ENCODE peak calls at places on chromosomes 7 and 10, in six cellular contexts. One of them, this sample, is unnamed.

GRCh38 chr10:70694410-70695179 is 22.3 kb downstream of the ADAMTS14 start:
- DNase-seq in neural crest cell: no peak
- DNase-seq in right lobe of liver: no peak
- DNase-seq in AG10803: peak; percentile 94
- DNase-seq in AG20443: peak; percentile 35
- DNase-seq in cardiac muscle cell: peak; percentile 88
- DNase-seq in this sample: no peak

GRCh38 chr7:147400221-147400689 is 1190.3 kb upstream of the C7orf33 start:
- DNase-seq in neural crest cell: no peak
- DNase-seq in right lobe of liver: no peak
- DNase-seq in AG10803: peak; percentile 96
- DNase-seq in AG20443: peak; percentile 71
- DNase-seq in cardiac muscle cell: peak; percentile 69
- DNase-seq in this sample: no peak

GRCh38 chr10:117509573-117509972 is 33.0 kb upstream of the EMX2 start:
- DNase-seq in neural crest cell: no peak
- DNase-seq in right lobe of liver: no peak
- DNase-seq in AG10803: no peak
- DNase-seq in AG20443: no peak
- DNase-seq in cardiac muscle cell: no peak
- DNase-seq in this sample: no peak

GRCh38 chr7:54545241-54545563 is 3.0 kb downstream of the VSTM2A start:
- DNase-seq in neural crest cell: no peak
- DNase-seq in right lobe of liver: no peak
- DNase-seq in AG10803: no peak
- DNase-seq in AG20443: no peak
- DNase-seq in cardiac muscle cell: no peak
- DNase-seq in this sample: no peak

GRCh38 chr7:19146699-19147098 is 1.5 kb upstream of the FERD3L start:
- DNase-seq in neural crest cell: no peak
- DNase-seq in right lobe of liver: no peak
- DNase-seq in AG10803: no peak
- DNase-seq in AG20443: no peak
- DNase-seq in cardiac muscle cell: peak; percentile 60
- DNase-seq in this sample: peak; percentile 55

GRCh38 chr10:43380610-43381222 is 9.3 kb downstream of the FXYD4 start:
- DNase-seq in neural crest cell: no peak
- DNase-seq in right lobe of liver: no peak
- DNase-seq in AG10803: peak; percentile 48
- DNase-seq in AG20443: no peak
- DNase-seq in cardiac muscle cell: peak; percentile 58
- DNase-seq in this sample: peak; percentile 34

GRCh38 chr10:101052285-101052684 is 9.5 kb upstream of the KAZALD1 start:
- DNase-seq in neural crest cell: no peak
- DNase-seq in right lobe of liver: no peak
- DNase-seq in AG10803: peak; percentile 85
- DNase-seq in AG20443: peak; percentile 65
- DNase-seq in cardiac muscle cell: peak; percentile 57
- DNase-seq in this sample: no peak

GRCh38 chr10:112151640-112152039 is 31.9 kb downstream of the GPAM start:
- DNase-seq in neural crest cell: no peak
- DNase-seq in right lobe of liver: no peak
- DNase-seq in AG10803: no peak
- DNase-seq in AG20443: no peak
- DNase-seq in cardiac muscle cell: no peak
- DNase-seq in this sample: no peak

GRCh38 chr7:69211336-69211735 is 386.9 kb upstream of the AUTS2 start:
- DNase-seq in neural crest cell: no peak
- DNase-seq in right lobe of liver: peak; percentile 24
- DNase-seq in AG10803: no peak
- DNase-seq in AG20443: no peak
- DNase-seq in cardiac muscle cell: no peak
- DNase-seq in this sample: no peak

GRCh38 chr7:138024765-138025164 is 22.9 kb upstream of the CREB3L2 start:
- DNase-seq in neural crest cell: no peak
- DNase-seq in right lobe of liver: no peak
- DNase-seq in AG10803: no peak
- DNase-seq in AG20443: no peak
- DNase-seq in cardiac muscle cell: no peak
- DNase-seq in this sample: no peak

GRCh38 chr10:132457328-132458070 is 60.5 kb downstream of the PWWP2B start:
- DNase-seq in neural crest cell: no peak
- DNase-seq in right lobe of liver: peak; percentile 45
- DNase-seq in AG10803: no peak
- DNase-seq in AG20443: no peak
- DNase-seq in cardiac muscle cell: no peak
- DNase-seq in this sample: no peak

GRCh38 chr10:25226775-25227682 is 52.2 kb downstream of the GPR158 start:
- DNase-seq in neural crest cell: peak; percentile 26
- DNase-seq in right lobe of liver: peak; percentile 57
- DNase-seq in AG10803: peak; percentile 51
- DNase-seq in AG20443: peak; percentile 58
- DNase-seq in cardiac muscle cell: peak; percentile 84
- DNase-seq in this sample: peak; percentile 19

GRCh38 chr10:98790817-98791216 is 344.1 kb upstream of the HPS1 start:
- DNase-seq in neural crest cell: no peak
- DNase-seq in right lobe of liver: no peak
- DNase-seq in AG10803: no peak
- DNase-seq in AG20443: peak; percentile 22
- DNase-seq in cardiac muscle cell: peak; percentile 10
- DNase-seq in this sample: peak; percentile 27

GRCh38 chr7:33392143-33392542 is 262.8 kb downstream of the BBS9 start:
- DNase-seq in neural crest cell: no peak
- DNase-seq in right lobe of liver: no peak
- DNase-seq in AG10803: no peak
- DNase-seq in AG20443: no peak
- DNase-seq in cardiac muscle cell: no peak
- DNase-seq in this sample: no peak

GRCh38 chr10:30270247-30270646 is 78.8 kb downstream of the MTPAP start:
- DNase-seq in neural crest cell: no peak
- DNase-seq in right lobe of liver: no peak
- DNase-seq in AG10803: peak; percentile 9
- DNase-seq in AG20443: no peak
- DNase-seq in cardiac muscle cell: peak; percentile 14
- DNase-seq in this sample: no peak

GRCh38 chr7:139648941-139649425 is 125.5 kb downstream of the CLEC2L start:
- DNase-seq in neural crest cell: no peak
- DNase-seq in right lobe of liver: peak; percentile 61
- DNase-seq in AG10803: no peak
- DNase-seq in AG20443: no peak
- DNase-seq in cardiac muscle cell: no peak
- DNase-seq in this sample: no peak